ENCODE peak calls at places on chromosomes 2 and 18, in seven cellular contexts. Y is hypothalamus; Q is cardiac fibroblast; O is Daoy; J is NCI-H774; G is AG10803; U is activated CD8-positive, alpha-beta memory T cell treated with anti-CD3 and anti-CD28 coated beads for 24 hours. L is an unnamed sample.

GRCh38 chr2:30655660-30656059 is 151.6 kb downstream of the CAPN13 start:
- DNase-seq in Y (no peak), Q (peak; percentile 48), O (peak; percentile 27), J (no peak), G (peak; percentile 77), U (no peak), L (peak; percentile 37)

GRCh38 chr2:62305421-62306176 is 109.7 kb downstream of the B3GNT2 start:
- DNase-seq in Y (no peak), Q (peak; percentile 17), O (no peak), J (no peak), G (no peak), U (peak; percentile 84), L (no peak)

GRCh38 chr2:55242617-55243016 is 10.1 kb downstream of the RPS27A start:
- DNase-seq in Y (no peak), Q (no peak), O (no peak), J (no peak), G (no peak), U (no peak), L (no peak)

GRCh38 chr2:207711750-207712487 is 479 bp downstream of the CCNYL1 start:
- DNase-seq in Y (peak; percentile 63), Q (peak; percentile 60), O (peak; percentile 48), J (peak; percentile 31), G (peak; percentile 28), U (peak; percentile 80), L (peak; percentile 39)

GRCh38 chr2:232328516-232329460 is 49.8 kb upstream of the ALPP start:
- DNase-seq in Y (no peak), Q (no peak), O (no peak), J (no peak), G (no peak), U (peak; percentile 54), L (no peak)

GRCh38 chr2:131646669-131647297 is 119.1 kb downstream of the CCDC74A start:
- DNase-seq in Y (no peak), Q (no peak), O (no peak), J (no peak), G (no peak), U (no peak), L (no peak)

GRCh38 chr2:69624153-69624552 is 19.4 kb downstream of the AAK1 start:
- DNase-seq in Y (no peak), Q (no peak), O (no peak), J (no peak), G (no peak), U (no peak), L (no peak)

GRCh38 chr2:202375006-202375610 is 1.0 kb upstream of the BMPR2 start:
- DNase-seq in Y (peak; percentile 38), Q (peak; percentile 93), O (peak; percentile 70), J (peak; percentile 27), G (peak; percentile 77), U (peak; percentile 71), L (no peak)

GRCh38 chr2:233399306-233400225 is 45.3 kb downstream of the DGKD start:
- DNase-seq in Y (no peak), Q (no peak), O (no peak), J (no peak), G (no peak), U (peak; percentile 70), L (no peak)

GRCh38 chr2:72378737-72379346 is 231.2 kb upstream of the CYP26B1 start:
- DNase-seq in Y (no peak), Q (no peak), O (no peak), J (no peak), G (no peak), U (no peak), L (peak; percentile 9)

GRCh38 chr2:73970850-73971471 is 13.7 kb upstream of the TET3 start:
- DNase-seq in Y (peak; percentile 40), Q (peak; percentile 63), O (peak; percentile 48), J (peak; percentile 4), G (peak; percentile 46), U (peak; percentile 72), L (peak; percentile 60)

GRCh38 chr18:3213231-3214059 is 6.3 kb downstream of the MYOM1 start:
- DNase-seq in Y (no peak), Q (peak; percentile 38), O (no peak), J (no peak), G (no peak), U (no peak), L (peak; percentile 15)

GRCh38 chr2:96225016-96225533 is 16.4 kb upstream of the STARD7 start:
- DNase-seq in Y (no peak), Q (no peak), O (no peak), J (no peak), G (no peak), U (no peak), L (no peak)

GRCh38 chr2:57937456-57937855 is 109.2 kb upstream of the VRK2 start:
- DNase-seq in Y (no peak), Q (no peak), O (no peak), J (no peak), G (peak; percentile 4), U (no peak), L (no peak)

GRCh38 chr2:67839668-67840067 is 223.1 kb downstream of the C1D start:
- DNase-seq in Y (no peak), Q (no peak), O (no peak), J (no peak), G (no peak), U (no peak), L (no peak)

GRCh38 chr2:50448556-50448955 is 583.4 kb downstream of the NRXN1 start:
- DNase-seq in Y (no peak), Q (no peak), O (no peak), J (peak; percentile 45), G (no peak), U (no peak), L (no peak)

GRCh38 chr18:48829443-48830149 is 121.2 kb downstream of the SMAD7 start:
- DNase-seq in Y (no peak), Q (no peak), O (no peak), J (no peak), G (no peak), U (peak; percentile 53), L (no peak)

GRCh38 chr2:216216951-216217903 is 108.1 kb downstream of the XRCC5 start:
- DNase-seq in Y (no peak), Q (peak; percentile 49), O (peak; percentile 79), J (no peak), G (peak; percentile 34), U (no peak), L (peak; percentile 95)

GRCh38 chr2:34050413-34050812 is 451.3 kb upstream of the FAM98A start:
- DNase-seq in Y (no peak), Q (no peak), O (no peak), J (no peak), G (no peak), U (no peak), L (no peak)

GRCh38 chr2:224433442-224433841 is 31.5 kb upstream of the FAM124B start:
- DNase-seq in Y (no peak), Q (no peak), O (no peak), J (no peak), G (no peak), U (no peak), L (no peak)

GRCh38 chr18:77145364-77145901 is 12.8 kb upstream of the MBP start:
- DNase-seq in Y (no peak), Q (no peak), O (no peak), J (no peak), G (no peak), U (peak; percentile 52), L (no peak)

GRCh38 chr2:118430510-118431187 is 342.4 kb downstream of the INSIG2 start:
- DNase-seq in Y (no peak), Q (no peak), O (peak; percentile 58), J (no peak), G (peak; percentile 51), U (no peak), L (peak; percentile 56)

GRCh38 chr18:12679183-12679786 is 21.4 kb upstream of the SPIRE1 start:
- DNase-seq in Y (no peak), Q (peak; percentile 73), O (peak; percentile 28), J (no peak), G (peak; percentile 76), U (no peak), L (peak; percentile 40)

GRCh38 chr2:137117385-137117784 is 352.0 kb downstream of the THSD7B start:
- DNase-seq in Y (no peak), Q (no peak), O (no peak), J (no peak), G (peak; percentile 53), U (no peak), L (peak; percentile 5)

GRCh38 chr18:24964213-24964612 is 387.8 kb downstream of the ZNF521 start:
- DNase-seq in Y (no peak), Q (no peak), O (peak; percentile 46), J (no peak), G (no peak), U (no peak), L (peak; percentile 53)

GRCh38 chr2:97706112-97706511 is 7.3 kb upstream of the ZAP70 start:
- DNase-seq in Y (no peak), Q (no peak), O (no peak), J (no peak), G (no peak), U (peak; percentile 44), L (no peak)

GRCh38 chr18:63301458-63301857 is 18.1 kb downstream of the BCL2 start:
- DNase-seq in Y (no peak), Q (no peak), O (no peak), J (no peak), G (no peak), U (no peak), L (no peak)

GRCh38 chr2:207156451-207157161 is 9.1 kb downstream of the KLF7 start:
- DNase-seq in Y (no peak), Q (peak; percentile 28), O (no peak), J (no peak), G (peak; percentile 58), U (no peak), L (peak; percentile 21)

GRCh38 chr2:233384017-233384416 is 29.7 kb downstream of the DGKD start:
- DNase-seq in Y (no peak), Q (no peak), O (no peak), J (no peak), G (no peak), U (no peak), L (no peak)

GRCh38 chr2:48195168-48195567 is 288.9 kb upstream of the FBXO11 start:
- DNase-seq in Y (no peak), Q (no peak), O (no peak), J (no peak), G (no peak), U (no peak), L (no peak)

GRCh38 chr18:10169064-10169562 is 255.3 kb downstream of the VAPA start:
- DNase-seq in Y (no peak), Q (peak; percentile 67), O (peak; percentile 76), J (peak; percentile 75), G (peak; percentile 42), U (no peak), L (no peak)

GRCh38 chr2:113324684-113325160 is 46.0 kb upstream of the PAX8 start:
- DNase-seq in Y (peak; percentile 26), Q (peak; percentile 71), O (peak; percentile 90), J (peak; percentile 10), G (peak; percentile 49), U (peak; percentile 65), L (peak; percentile 76)

GRCh38 chr2:100902833-100903405 is 83.0 kb downstream of the NPAS2 start:
- DNase-seq in Y (no peak), Q (peak; percentile 78), O (peak; percentile 93), J (no peak), G (peak; percentile 95), U (no peak), L (peak; percentile 100)